ENCODE peak calls at places on chromosomes 13 and 19, in seven cellular contexts. Q is IMR-90; H is BE2C; C is aorta; V is left ventricle myocardium inferior; L is CD4-positive, CD25-positive, alpha-beta regulatory T cell; P is fibroblast of lung. X is an unnamed sample. For H3K4me1, the result is how much of the 10 kb centered on the place peaks cover.

GRCh38 chr13:48532146-48532472 is 771 bp downstream of the RCBTB2 start:
- DNase-seq in Q (peak), V (no peak), C (no peak), P (peak), L (no peak), H (no peak), X (no peak)

GRCh38 chr13:25625361-25625760 is 253.6 kb downstream of the ATP8A2 start:
- DNase-seq in H (no peak), L (no peak), Q (no peak), C (no peak), V (no peak), P (no peak), X (no peak)

GRCh38 chr13:82566864-82567263 is 1315.4 kb downstream of the SLITRK1 start:
- DNase-seq in C (no peak), H (no peak), L (no peak), V (no peak), P (no peak), Q (no peak), X (no peak)

GRCh38 chr13:97521726-97522125 is 87.8 kb downstream of the RAP2A start:
- DNase-seq in P (no peak), L (no peak), C (no peak), Q (no peak), V (no peak), H (no peak), X (no peak)

GRCh38 chr13:113404366-113404722 is 40.4 kb upstream of the GRTP1 start:
- DNase-seq in C (no peak), Q (no peak), V (no peak), H (no peak), L (no peak), P (no peak), X (no peak)

GRCh38 chr13:110182003-110182402 is 125.0 kb downstream of the COL4A1 start:
- DNase-seq in L (no peak), Q (no peak), V (no peak), H (no peak), P (no peak), C (no peak), X (no peak)

GRCh38 chr19:35159606-35160005 is 5.1 kb downstream of the FXYD5 start:
- DNase-seq in Q (no peak), P (no peak), V (no peak), L (no peak), C (no peak), H (no peak), X (no peak)

GRCh38 chr19:2167896-2168618 is 4.3 kb downstream of the DOT1L start:
- DNase-seq in V (peak), L (no peak), H (no peak), Q (peak), C (peak), P (peak), X (no peak)

GRCh38 chr13:87893982-87894527 is 222.9 kb downstream of the SLITRK5 start:
- DNase-seq in C (no peak), H (no peak), Q (no peak), V (no peak), L (no peak), P (no peak), X (no peak)

GRCh38 chr19:7665076-7665475 is 3.8 kb upstream of the RETN start:
- DNase-seq in C (no peak), Q (peak), V (no peak), P (peak), L (no peak), H (no peak), X (no peak)

GRCh38 chr19:35030257-35031071 is at the start of gene SCN1B:
- DNase-seq in L (no peak), V (peak), C (peak), Q (peak), P (peak), H (peak), X (peak)

GRCh38 chr13:107192289-107192688 is 624.4 kb upstream of the ARGLU1 start:
- DNase-seq in C (no peak), L (no peak), H (no peak), V (no peak), P (no peak), Q (peak), X (no peak)

GRCh38 chr13:19910336-19911072 is 47.1 kb upstream of the ZMYM5 start:
- DNase-seq in V (no peak), H (no peak), L (no peak), Q (peak), P (no peak), C (no peak), X (no peak)

GRCh38 chr19:18340990-18341868 is 831 bp downstream of the PGPEP1 start:
- DNase-seq in P (no peak), C (peak), H (no peak), L (peak), V (peak), Q (peak), X (no peak)

GRCh38 chr13:34847751-34848150 is 94.3 kb upstream of the NBEA start:
- DNase-seq in L (no peak), C (no peak), P (no peak), H (no peak), V (no peak), Q (no peak), X (no peak)

GRCh38 chr13:108377646-108378206 is 108.2 kb downstream of the TNFSF13B start:
- DNase-seq in C (no peak), P (no peak), H (no peak), Q (no peak), V (no peak), L (no peak), X (no peak)

GRCh38 chr19:55146648-55147218 is 2.3 kb downstream of the TNNT1 start:
- DNase-seq in C (no peak), Q (no peak), P (no peak), L (no peak), H (no peak), V (no peak), X (no peak)

GRCh38 chr19:16018106-16018755 is 58.1 kb upstream of the TPM4 start:
- DNase-seq in Q (no peak), P (no peak), L (no peak), H (no peak), C (peak), V (no peak), X (no peak)

GRCh38 chr13:113837554-113838355 is 26.1 kb downstream of the GAS6 start:
- DNase-seq in C (peak), V (peak), P (peak), L (no peak), H (peak), Q (peak), X (no peak)

GRCh38 chr19:50639121-50640112 is at the start of gene SYT3:
- DNase-seq in L (no peak), V (peak), C (peak), Q (peak), H (peak), P (peak), X (no peak)

GRCh38 chr13:109869312-109870237 is 83.2 kb upstream of the IRS2 start:
- DNase-seq in Q (peak), P (peak), C (peak), H (peak), L (no peak), V (peak), X (no peak)

DNA sequence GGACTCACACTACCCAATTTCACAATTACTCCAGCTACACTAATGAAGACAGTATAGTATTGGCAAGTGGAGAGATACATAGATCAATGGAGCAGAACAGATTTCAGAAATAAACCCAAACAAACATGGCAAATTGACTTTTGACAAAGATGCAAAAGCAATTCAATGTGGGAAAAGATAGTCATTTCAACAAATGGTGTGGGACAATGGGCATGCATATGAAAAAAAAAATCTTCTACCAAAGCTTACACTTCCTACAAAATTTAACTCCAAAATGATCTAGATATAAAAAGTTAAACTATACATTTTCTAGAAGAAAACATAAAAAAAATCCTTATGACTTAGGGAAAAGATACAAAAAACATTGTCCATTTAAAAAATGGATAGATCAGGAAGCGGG is 2.7 kb upstream of the IGFL4 start:
- DNase-seq in C (no peak), P (no peak), H (no peak), L (no peak), V (no peak), Q (no peak), X (no peak)
- H3K4me1 ChIP-seq in C (under half), P (under half), H (under half), L (under half), V (under half), Q (under half), X (under half)

GRCh38 chr19:4389511-4390016 is 10.8 kb downstream of the SH3GL1 start:
- DNase-seq in L (no peak), H (no peak), V (no peak), P (no peak), Q (no peak), C (no peak), X (no peak)
- H3K4me3 ChIP-seq in L (no peak), H (no peak), V (peak), P (peak), Q (no peak), C (no peak), X (no peak)

DNA sequence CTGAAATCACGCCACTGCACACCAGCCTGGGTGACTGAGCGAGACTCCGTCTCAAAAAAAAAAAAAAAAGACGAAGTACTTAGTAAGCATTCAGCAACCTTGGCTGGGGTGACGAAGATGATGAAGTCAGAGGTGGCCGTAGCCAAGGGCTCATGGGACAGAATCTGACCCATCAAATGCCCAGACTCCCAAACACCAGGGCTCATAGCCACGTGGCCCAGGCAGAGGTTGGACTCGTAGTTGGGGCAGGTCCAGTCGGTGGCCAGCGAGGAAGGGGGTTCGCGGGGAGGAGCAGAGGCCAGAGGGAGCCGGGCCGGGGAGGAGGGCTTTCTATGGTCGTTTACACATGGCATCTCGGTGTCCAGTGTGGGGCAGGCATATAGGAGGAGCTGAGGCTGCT is 52.1 kb upstream of the EHD2 start:
- DNase-seq in Q (no peak), H (no peak), C (no peak), V (no peak), P (no peak), L (no peak), X (no peak)
- H3K4me1 ChIP-seq in Q (under half), H (under half), C (under half), V (half or more), P (under half), L (under half), X (under half)

DNA sequence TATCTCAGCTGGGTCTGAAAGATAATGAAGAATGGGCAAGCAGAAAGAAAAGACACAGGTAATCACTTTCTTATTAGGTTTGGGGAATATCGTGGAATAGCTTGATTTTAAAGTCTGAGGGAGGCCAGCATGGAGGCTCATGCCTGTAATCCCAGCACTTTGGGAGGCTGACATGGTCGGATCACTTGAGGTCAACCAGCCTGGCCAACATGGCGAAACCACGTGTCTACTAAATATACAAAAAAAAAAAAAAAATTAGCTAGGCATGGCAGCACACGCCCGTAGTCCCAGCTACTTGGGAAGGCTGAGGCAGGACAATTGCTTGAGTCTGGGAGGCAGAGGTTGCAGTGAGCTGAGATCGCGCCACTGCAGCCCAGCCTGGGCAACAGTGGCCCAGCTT is 1.5 kb upstream of the PAFAH1B3 start:
- DNase-seq in C (no peak), H (no peak), Q (no peak), P (no peak), V (no peak), L (no peak), X (no peak)
- H3K4me3 ChIP-seq in C (no peak), H (no peak), Q (no peak), P (no peak), V (no peak), L (no peak), X (no peak)

GRCh38 chr13:95150555-95150954 is 150.7 kb downstream of the ABCC4 start:
- DNase-seq in C (no peak), P (no peak), H (no peak), Q (no peak), L (no peak), V (no peak), X (no peak)
- H3K4me1 ChIP-seq in C (under half), P (under half), H (under half), Q (under half), L (under half), V (under half), X (under half)

GRCh38 chr19:41192574-41193419 is at the start of gene CYP2S1:
- DNase-seq in H (no peak), L (no peak), Q (peak), C (no peak), P (peak), V (no peak), X (peak)
- H3K4me3 ChIP-seq in H (no peak), L (no peak), Q (peak), C (no peak), P (peak), V (peak), X (no peak)

GRCh38 chr19:14439014-14439413 is 5.9 kb downstream of the PKN1 start:
- DNase-seq in P (no peak), L (no peak), H (no peak), C (no peak), V (no peak), Q (no peak), X (no peak)
- H3K4me1 ChIP-seq in P (under half), L (half or more), H (under half), C (under half), V (half or more), Q (under half), X (under half)

GRCh38 chr19:38079926-38080380 is 144.1 kb downstream of the DPF1 start:
- DNase-seq in C (no peak), L (no peak), P (peak), V (no peak), Q (peak), H (no peak), X (no peak)

GRCh38 chr19:38089440-38089839 is 134.6 kb downstream of the DPF1 start:
- DNase-seq in V (no peak), Q (no peak), L (no peak), C (no peak), H (no peak), P (no peak), X (no peak)

GRCh38 chr19:38082256-38083118 is 141.5 kb downstream of the DPF1 start:
- DNase-seq in P (no peak), V (no peak), C (no peak), H (no peak), Q (no peak), L (no peak), X (no peak)

GRCh38 chr19:38081547-38082255 is 142.3 kb downstream of the DPF1 start:
- DNase-seq in L (no peak), C (no peak), V (no peak), Q (no peak), H (no peak), P (no peak), X (no peak)

DNA sequence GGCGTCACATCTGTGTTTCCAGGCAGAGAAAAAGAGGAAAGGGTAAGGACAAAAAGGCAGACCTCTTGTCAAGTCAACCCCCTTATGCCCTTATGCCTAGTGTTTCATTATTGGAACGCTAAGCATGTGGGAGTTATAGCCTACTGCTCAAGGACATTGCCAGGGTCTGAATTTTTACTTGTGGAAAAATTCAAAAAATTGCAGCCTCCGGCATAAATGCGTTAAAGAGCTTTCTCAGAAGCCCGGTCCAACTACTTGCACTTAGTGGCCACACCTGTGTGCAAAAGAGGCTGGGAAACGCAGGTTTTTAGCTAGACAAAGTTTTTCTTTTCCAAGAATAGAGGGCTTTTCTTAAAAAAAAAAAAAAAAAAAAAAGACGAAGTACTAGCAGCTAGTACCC is 139.8 kb downstream of the DPF1 start:
- DNase-seq in Q (no peak), P (no peak), C (no peak), V (no peak), H (no peak), L (no peak), X (no peak)
- H3K4me3 ChIP-seq in Q (no peak), P (no peak), C (no peak), V (no peak), H (no peak), L (no peak), X (no peak)

DNA sequence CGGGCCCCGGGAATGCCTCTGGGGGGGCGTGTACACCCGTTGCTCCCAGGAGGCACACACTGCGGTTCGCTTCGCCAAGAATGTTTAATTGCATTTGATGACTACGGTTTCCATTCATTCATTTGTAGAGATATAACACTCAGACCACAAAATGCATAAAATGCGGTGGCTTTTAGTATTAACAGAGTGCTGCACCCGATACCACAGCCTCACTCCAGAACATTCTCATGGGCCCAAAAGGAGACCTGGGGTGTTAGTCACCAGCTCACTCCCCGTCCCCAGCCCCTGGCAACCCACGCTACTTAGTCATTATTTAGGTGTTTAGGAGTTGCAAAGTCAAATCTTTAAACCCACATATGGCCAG is 21.8 kb downstream of the HCN2 start:
- DNase-seq in C (no peak), H (no peak), P (peak), V (no peak), Q (peak), L (peak), X (no peak)
- H3K4me1 ChIP-seq in C (under half), H (under half), P (under half), V (under half), Q (under half), L (under half), X (under half)

GRCh38 chr19:44305457-44305856 is 632 bp upstream of the ZNF235 start:
- DNase-seq in V (no peak), Q (no peak), P (no peak), H (no peak), C (no peak), L (no peak), X (no peak)
- H3K4me3 ChIP-seq in V (peak), Q (no peak), P (peak), H (peak), C (peak), L (peak), X (peak)

X was measured in naive thymus-derived CD4-positive, alpha-beta T cell.